ENCODE peak calls at places on chromosomes 3 and 15, in five cellular contexts. A, M, X, P and G are unnamed samples.

GRCh38 chr3:31952205-31952604 is 28.9 kb downstream of the OSBPL10 start:
- DNase-seq in A (no peak), P (no peak), X (no peak), M (no peak), G (no peak)

GRCh38 chr3:32817561-32818430 is at the start of gene TRIM71:
- DNase-seq in X (peak), M (no peak), A (no peak), P (no peak), G (no peak)

GRCh38 chr15:33453761-33454160 is 143.0 kb downstream of the RYR3 start:
- DNase-seq in A (no peak), P (no peak), X (no peak), M (no peak), G (no peak)

GRCh38 chr3:186965141-186965879 is 35.0 kb downstream of the ST6GAL1 start:
- DNase-seq in P (no peak), X (no peak), M (no peak), A (no peak), G (no peak)

GRCh38 chr3:66372681-66373350 is 128.0 kb downstream of the LRIG1 start:
- DNase-seq in P (peak), X (no peak), A (peak), M (no peak), G (no peak)

GRCh38 chr3:14042680-14043079 is 82.0 kb downstream of the CHCHD4 start:
- DNase-seq in M (no peak), X (no peak), P (no peak), A (no peak), G (no peak)

GRCh38 chr15:71469393-71469792 is 341.0 kb upstream of the NR2E3 start:
- DNase-seq in A (no peak), P (no peak), X (no peak), M (no peak), G (no peak)

GRCh38 chr15:100910556-100910955 is 8.6 kb upstream of the LRRK1 start:
- DNase-seq in M (no peak), P (no peak), A (no peak), X (no peak), G (no peak)

GRCh38 chr3:160564205-160564922 is 1.0 kb downstream of the KPNA4 start:
- DNase-seq in X (no peak), P (no peak), A (peak), M (no peak), G (no peak)

GRCh38 chr15:37134699-37135131 is 34.4 kb upstream of the MEIS2 start:
- DNase-seq in A (no peak), M (no peak), P (no peak), X (no peak), G (no peak)